ENCODE peak calls at places on chromosomes 5 and 9, in nine cellular contexts. One of them, this sample, is unnamed.

GRCh38 chr9:134376386-134377142 is 50.3 kb downstream of the RXRA start:
- DNase-seq in AG10803: no peak
- DNase-seq in cardiac muscle cell: no peak
- DNase-seq in HFF-Myc: no peak
- DNase-seq in HCT116: no peak
- DNase-seq in lower leg skin: no peak
- DNase-seq in neural crest cell: no peak
- DNase-seq in lung: no peak
- DNase-seq in IMR-90: no peak
- DNase-seq in this sample: no peak

GRCh38 chr5:139649082-139649991 is 1.2 kb downstream of the CXXC5 start:
- DNase-seq in lung: no peak
- DNase-seq in HFF-Myc: no peak
- DNase-seq in lower leg skin: no peak
- DNase-seq in HCT116: no peak
- DNase-seq in AG10803: no peak
- DNase-seq in cardiac muscle cell: peak
- DNase-seq in IMR-90: no peak
- DNase-seq in neural crest cell: peak
- DNase-seq in this sample: no peak

GRCh38 chr9:124411514-124412227 is 3.6 kb downstream of the PSMB7 start:
- DNase-seq in cardiac muscle cell: no peak
- DNase-seq in lower leg skin: no peak
- DNase-seq in neural crest cell: no peak
- DNase-seq in HCT116: no peak
- DNase-seq in AG10803: peak
- DNase-seq in lung: no peak
- DNase-seq in IMR-90: peak
- DNase-seq in HFF-Myc: no peak
- DNase-seq in this sample: no peak

GRCh38 chr9:93081081-93081529 is 14.9 kb upstream of the CARD19 start:
- DNase-seq in cardiac muscle cell: no peak
- DNase-seq in lower leg skin: peak
- DNase-seq in HCT116: no peak
- DNase-seq in AG10803: peak
- DNase-seq in lung: no peak
- DNase-seq in HFF-Myc: no peak
- DNase-seq in neural crest cell: no peak
- DNase-seq in IMR-90: no peak
- DNase-seq in this sample: peak

GRCh38 chr5:115461506-115462290 is 82.9 kb downstream of the FEM1C start:
- DNase-seq in HCT116: peak
- DNase-seq in AG10803: peak
- DNase-seq in cardiac muscle cell: no peak
- DNase-seq in neural crest cell: no peak
- DNase-seq in IMR-90: peak
- DNase-seq in HFF-Myc: peak
- DNase-seq in lower leg skin: no peak
- DNase-seq in lung: no peak
- DNase-seq in this sample: no peak

GRCh38 chr9:136095495-136096058 is 488 bp upstream of the NACC2 start:
- DNase-seq in IMR-90: peak
- DNase-seq in cardiac muscle cell: peak
- DNase-seq in neural crest cell: no peak
- DNase-seq in lung: no peak
- DNase-seq in AG10803: peak
- DNase-seq in HCT116: no peak
- DNase-seq in lower leg skin: no peak
- DNase-seq in HFF-Myc: no peak
- DNase-seq in this sample: no peak

GRCh38 chr9:17799383-17799782 is 220.5 kb downstream of the SH3GL2 start:
- DNase-seq in AG10803: no peak
- DNase-seq in HCT116: no peak
- DNase-seq in neural crest cell: no peak
- DNase-seq in HFF-Myc: no peak
- DNase-seq in lung: no peak
- DNase-seq in cardiac muscle cell: no peak
- DNase-seq in lower leg skin: no peak
- DNase-seq in IMR-90: peak
- DNase-seq in this sample: no peak

GRCh38 chr5:68246802-68247201 is 31.2 kb downstream of the PIK3R1 start:
- DNase-seq in lower leg skin: no peak
- DNase-seq in neural crest cell: no peak
- DNase-seq in HCT116: no peak
- DNase-seq in cardiac muscle cell: no peak
- DNase-seq in IMR-90: no peak
- DNase-seq in lung: no peak
- DNase-seq in AG10803: no peak
- DNase-seq in HFF-Myc: no peak
- DNase-seq in this sample: no peak

GRCh38 chr5:963673-964531 is 44.7 kb upstream of the NKD2 start:
- DNase-seq in lower leg skin: peak
- DNase-seq in HCT116: no peak
- DNase-seq in AG10803: peak
- DNase-seq in IMR-90: peak
- DNase-seq in HFF-Myc: peak
- DNase-seq in neural crest cell: no peak
- DNase-seq in cardiac muscle cell: no peak
- DNase-seq in lung: no peak
- DNase-seq in this sample: peak

GRCh38 chr5:168407222-168407621 is 79.0 kb upstream of the RARS1 start:
- DNase-seq in HCT116: no peak
- DNase-seq in lung: no peak
- DNase-seq in IMR-90: peak
- DNase-seq in neural crest cell: no peak
- DNase-seq in AG10803: peak
- DNase-seq in lower leg skin: no peak
- DNase-seq in cardiac muscle cell: no peak
- DNase-seq in HFF-Myc: no peak
- DNase-seq in this sample: no peak

GRCh38 chr9:70478963-70479641 is 64.6 kb upstream of the KLF9 start:
- DNase-seq in AG10803: peak
- DNase-seq in IMR-90: peak
- DNase-seq in lung: peak
- DNase-seq in HCT116: no peak
- DNase-seq in cardiac muscle cell: no peak
- DNase-seq in HFF-Myc: no peak
- DNase-seq in lower leg skin: peak
- DNase-seq in neural crest cell: no peak
- DNase-seq in this sample: no peak

GRCh38 chr5:9358961-9359686 is 186.8 kb downstream of the SEMA5A start:
- DNase-seq in AG10803: peak
- DNase-seq in neural crest cell: no peak
- DNase-seq in HFF-Myc: no peak
- DNase-seq in cardiac muscle cell: no peak
- DNase-seq in lung: no peak
- DNase-seq in IMR-90: peak
- DNase-seq in HCT116: no peak
- DNase-seq in lower leg skin: no peak
- DNase-seq in this sample: no peak

GRCh38 chr5:28012538-28012937 is 974.2 kb upstream of the CDH9 start:
- DNase-seq in HFF-Myc: no peak
- DNase-seq in HCT116: no peak
- DNase-seq in neural crest cell: no peak
- DNase-seq in lung: no peak
- DNase-seq in AG10803: no peak
- DNase-seq in lower leg skin: no peak
- DNase-seq in IMR-90: no peak
- DNase-seq in cardiac muscle cell: no peak
- DNase-seq in this sample: no peak

GRCh38 chr5:28009526-28010025 is 971.2 kb upstream of the CDH9 start:
- DNase-seq in cardiac muscle cell: no peak
- DNase-seq in HCT116: no peak
- DNase-seq in IMR-90: no peak
- DNase-seq in neural crest cell: no peak
- DNase-seq in AG10803: no peak
- DNase-seq in lower leg skin: no peak
- DNase-seq in lung: no peak
- DNase-seq in HFF-Myc: no peak
- DNase-seq in this sample: no peak

GRCh38 chr5:28017178-28017577 is 978.8 kb upstream of the CDH9 start:
- DNase-seq in AG10803: no peak
- DNase-seq in HFF-Myc: no peak
- DNase-seq in neural crest cell: no peak
- DNase-seq in IMR-90: no peak
- DNase-seq in HCT116: no peak
- DNase-seq in lower leg skin: no peak
- DNase-seq in lung: no peak
- DNase-seq in cardiac muscle cell: no peak
- DNase-seq in this sample: no peak

GRCh38 chr5:28014779-28015178 is 976.4 kb upstream of the CDH9 start:
- DNase-seq in lower leg skin: no peak
- DNase-seq in HCT116: peak
- DNase-seq in IMR-90: no peak
- DNase-seq in AG10803: no peak
- DNase-seq in HFF-Myc: no peak
- DNase-seq in neural crest cell: no peak
- DNase-seq in cardiac muscle cell: no peak
- DNase-seq in lung: no peak
- DNase-seq in this sample: no peak
- TF ChIP-seq CTCF in lower leg skin: no peak
- TF ChIP-seq CTCF in HCT116: peak
- TF ChIP-seq CTCF in IMR-90: peak
- TF ChIP-seq CTCF in AG10803: peak
- TF ChIP-seq CTCF in HFF-Myc: peak
- TF ChIP-seq CTCF in neural crest cell: peak
- TF ChIP-seq CTCF in cardiac muscle cell: peak
- TF ChIP-seq CTCF in lung: no peak
- TF ChIP-seq CTCF in this sample: peak

GRCh38 chr5:6424700-6425099 is 24.0 kb upstream of the UBE2QL1 start:
- DNase-seq in neural crest cell: no peak
- DNase-seq in HCT116: no peak
- DNase-seq in HFF-Myc: no peak
- DNase-seq in AG10803: no peak
- DNase-seq in lung: no peak
- DNase-seq in IMR-90: no peak
- DNase-seq in lower leg skin: no peak
- DNase-seq in cardiac muscle cell: no peak
- DNase-seq in this sample: no peak
- TF ChIP-seq CTCF in neural crest cell: no peak
- TF ChIP-seq CTCF in HCT116: no peak
- TF ChIP-seq CTCF in HFF-Myc: no peak
- TF ChIP-seq CTCF in AG10803: no peak
- TF ChIP-seq CTCF in lung: no peak
- TF ChIP-seq CTCF in IMR-90: no peak
- TF ChIP-seq CTCF in lower leg skin: no peak
- TF ChIP-seq CTCF in cardiac muscle cell: no peak
- TF ChIP-seq CTCF in this sample: no peak

GRCh38 chr5:124230456-124230855 is 516.0 kb downstream of the ZNF608 start:
- DNase-seq in HCT116: no peak
- DNase-seq in neural crest cell: no peak
- DNase-seq in AG10803: no peak
- DNase-seq in IMR-90: no peak
- DNase-seq in HFF-Myc: no peak
- DNase-seq in lung: no peak
- DNase-seq in lower leg skin: no peak
- DNase-seq in cardiac muscle cell: peak
- DNase-seq in this sample: no peak

GRCh38 chr5:124234022-124234899 is 512.2 kb downstream of the ZNF608 start:
- DNase-seq in lung: no peak
- DNase-seq in neural crest cell: no peak
- DNase-seq in lower leg skin: no peak
- DNase-seq in HFF-Myc: no peak
- DNase-seq in AG10803: no peak
- DNase-seq in cardiac muscle cell: peak
- DNase-seq in IMR-90: no peak
- DNase-seq in HCT116: no peak
- DNase-seq in this sample: no peak

GRCh38 chr5:124231794-124232193 is 514.6 kb downstream of the ZNF608 start:
- DNase-seq in neural crest cell: no peak
- DNase-seq in lower leg skin: no peak
- DNase-seq in HCT116: no peak
- DNase-seq in lung: no peak
- DNase-seq in AG10803: no peak
- DNase-seq in HFF-Myc: no peak
- DNase-seq in cardiac muscle cell: no peak
- DNase-seq in IMR-90: no peak
- DNase-seq in this sample: no peak

GRCh38 chr5:124232517-124232916 is 513.9 kb downstream of the ZNF608 start:
- DNase-seq in HCT116: no peak
- DNase-seq in HFF-Myc: no peak
- DNase-seq in lung: no peak
- DNase-seq in AG10803: no peak
- DNase-seq in cardiac muscle cell: no peak
- DNase-seq in lower leg skin: no peak
- DNase-seq in neural crest cell: no peak
- DNase-seq in IMR-90: no peak
- DNase-seq in this sample: no peak

DNA sequence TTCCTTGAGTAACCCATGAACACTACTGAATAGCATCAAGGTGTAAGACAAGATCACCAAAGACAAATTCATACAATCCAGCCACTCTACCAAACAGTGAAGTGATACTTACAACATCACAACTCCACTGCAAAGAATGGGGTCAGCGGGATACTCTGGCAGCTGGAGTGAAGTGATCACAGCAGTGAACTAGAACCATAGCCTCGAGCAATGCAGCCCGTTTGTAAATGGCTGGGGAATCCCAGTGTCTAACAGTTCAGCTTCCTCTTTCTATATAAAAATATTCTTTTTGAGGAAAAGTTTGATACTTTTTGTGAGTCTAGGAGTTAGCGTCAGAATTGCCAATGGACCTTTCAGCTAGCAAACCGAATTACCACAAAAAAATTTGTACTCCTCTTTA is 515.2 kb downstream of the ZNF608 start:
- DNase-seq in IMR-90: no peak
- DNase-seq in lung: no peak
- DNase-seq in neural crest cell: no peak
- DNase-seq in cardiac muscle cell: no peak
- DNase-seq in HCT116: no peak
- DNase-seq in HFF-Myc: no peak
- DNase-seq in lower leg skin: no peak
- DNase-seq in AG10803: no peak
- DNase-seq in this sample: no peak
- TF ChIP-seq CTCF in IMR-90: no peak
- TF ChIP-seq CTCF in lung: no peak
- TF ChIP-seq CTCF in neural crest cell: no peak
- TF ChIP-seq CTCF in cardiac muscle cell: no peak
- TF ChIP-seq CTCF in HCT116: no peak
- TF ChIP-seq CTCF in HFF-Myc: no peak
- TF ChIP-seq CTCF in lower leg skin: no peak
- TF ChIP-seq CTCF in AG10803: no peak
- TF ChIP-seq CTCF in this sample: no peak

DNA sequence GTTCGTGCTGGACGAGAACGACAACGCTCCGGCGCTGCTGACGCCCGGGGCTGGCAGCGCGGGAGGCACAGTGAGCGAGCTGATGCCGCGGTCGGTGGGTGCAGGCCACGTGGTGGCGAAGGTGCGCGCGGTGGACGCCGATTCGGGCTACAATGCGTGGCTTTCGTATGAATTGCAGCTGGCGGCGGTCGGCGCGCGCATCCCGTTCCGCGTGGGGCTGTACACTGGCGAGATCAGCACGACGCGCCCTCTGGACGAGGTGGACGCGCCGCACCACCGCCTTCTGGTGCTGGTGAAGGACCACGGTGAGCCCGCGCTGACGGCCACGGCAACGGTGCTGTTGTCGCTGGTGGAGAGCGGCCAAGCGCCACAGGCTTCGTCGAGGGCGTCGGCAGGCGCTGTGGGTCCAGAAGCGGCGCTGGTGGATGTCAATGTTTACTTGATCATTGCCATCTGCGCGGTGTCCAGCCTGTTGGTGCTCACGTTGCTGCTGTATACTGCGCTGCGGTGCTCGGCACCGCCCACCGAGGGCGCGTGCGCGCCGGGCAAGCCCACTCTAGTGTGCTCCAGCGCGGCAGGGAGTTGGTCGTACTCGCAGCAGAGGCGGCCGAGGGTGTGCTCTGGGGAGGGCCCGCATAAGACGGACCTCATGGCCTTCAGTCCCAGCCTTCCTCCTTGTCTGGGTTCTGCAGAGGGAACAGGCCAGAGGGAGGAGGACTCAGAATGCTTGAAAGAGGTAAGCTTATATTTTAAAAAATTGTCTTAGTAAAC is 2.2 kb downstream of the PCDHA13 start:
- DNase-seq in lung: no peak
- DNase-seq in HCT116: no peak
- DNase-seq in IMR-90: no peak
- DNase-seq in cardiac muscle cell: no peak
- DNase-seq in neural crest cell: no peak
- DNase-seq in lower leg skin: no peak
- DNase-seq in AG10803: no peak
- DNase-seq in HFF-Myc: no peak
- DNase-seq in this sample: no peak
- TF ChIP-seq CTCF in lung: no peak
- TF ChIP-seq CTCF in HCT116: no peak
- TF ChIP-seq CTCF in IMR-90: no peak
- TF ChIP-seq CTCF in cardiac muscle cell: no peak
- TF ChIP-seq CTCF in neural crest cell: no peak
- TF ChIP-seq CTCF in lower leg skin: no peak
- TF ChIP-seq CTCF in AG10803: no peak
- TF ChIP-seq CTCF in HFF-Myc: no peak
- TF ChIP-seq CTCF in this sample: no peak